ENCODE peak calls at places on chromosomes 11 and 22, in eight cellular contexts. W is esophagus squamous epithelium; Z is AG09309; U is cardiac fibroblast; A is pancreas; M is HFF-Myc; V is PC-3; O is activated CD8-positive, alpha-beta T cell treated with anti-CD3 and anti-CD28 coated beads for 36 hours. P is an unnamed sample.

GRCh38 chr11:44916797-44917196 is 33.9 kb downstream of the TP53I11 start:
- DNase-seq in V (no peak), O (no peak), Z (no peak), U (no peak), W (no peak), M (no peak), A (no peak), P (no peak)

GRCh38 chr11:19433367-19433766 is 192.6 kb upstream of the E2F8 start:
- DNase-seq in O (no peak), V (no peak), Z (no peak), W (no peak), U (no peak), M (no peak), A (no peak), P (no peak)

GRCh38 chr22:35220221-35220620 is 37.1 kb upstream of the HMGXB4 start:
- DNase-seq in M (no peak), W (no peak), U (no peak), Z (no peak), V (no peak), A (no peak), O (no peak), P (no peak)

GRCh38 chr11:80388133-80388532 is 947.3 kb upstream of the TENM4 start:
- DNase-seq in W (no peak), Z (no peak), V (peak), U (no peak), A (no peak), M (no peak), O (no peak), P (no peak)

GRCh38 chr22:38923463-38924196 is 33.8 kb upstream of the APOBEC3A start:
- DNase-seq in A (peak), O (no peak), V (peak), W (no peak), M (peak), U (peak), Z (peak), P (peak)

GRCh38 chr11:28384418-28384817 is 276.2 kb downstream of the METTL15 start:
- DNase-seq in Z (peak), O (no peak), V (peak), W (no peak), M (peak), A (no peak), U (peak), P (peak)

GRCh38 chr11:73463359-73463758 is 87.2 kb downstream of the RELT start:
- DNase-seq in U (peak), W (no peak), O (no peak), M (no peak), V (peak), A (no peak), Z (peak), P (no peak)

GRCh38 chr11:205221-206001 is 1.8 kb downstream of the BET1L start:
- DNase-seq in A (peak), M (no peak), O (no peak), Z (no peak), W (no peak), V (no peak), U (no peak), P (no peak)

GRCh38 chr22:50318356-50318697 is 8.5 kb downstream of the DENND6B start:
- DNase-seq in W (no peak), Z (no peak), O (no peak), U (no peak), V (no peak), A (no peak), M (no peak), P (no peak)

GRCh38 chr11:68216171-68216938 is 3.3 kb upstream of the KMT5B start:
- DNase-seq in W (no peak), Z (no peak), O (no peak), M (no peak), A (peak), V (peak), U (no peak), P (no peak)

GRCh38 chr22:42720263-42721044 is at the start of gene A4GALT:
- DNase-seq in O (peak), M (no peak), Z (no peak), V (no peak), U (peak), W (no peak), A (peak), P (no peak)

GRCh38 chr11:83938148-83938547 is 652.0 kb upstream of the CCDC90B start:
- DNase-seq in O (no peak), V (no peak), M (no peak), U (no peak), W (no peak), A (no peak), Z (no peak), P (no peak)

GRCh38 chr11:57406337-57406904 is 16.0 kb upstream of the PRG2 start:
- DNase-seq in W (no peak), V (peak), O (peak), Z (no peak), A (no peak), M (no peak), U (peak), P (no peak)

GRCh38 chr22:37681001-37681424 is 5.1 kb upstream of the NOL12 start:
- DNase-seq in U (peak), W (no peak), Z (no peak), A (no peak), V (peak), M (no peak), O (no peak), P (no peak)

GRCh38 chr11:126246636-126247035 is 22.1 kb downstream of the SRPRA start:
- DNase-seq in M (no peak), A (no peak), Z (no peak), O (no peak), W (no peak), V (no peak), U (peak), P (no peak)

GRCh38 chr11:47495856-47496217 is 46.9 kb upstream of the RAPSN start:
- DNase-seq in M (no peak), U (no peak), W (no peak), O (no peak), A (no peak), V (no peak), Z (no peak), P (no peak)

GRCh38 chr11:13354335-13354734 is 76.7 kb downstream of the BMAL1 start:
- DNase-seq in Z (no peak), U (peak), O (no peak), A (no peak), W (no peak), M (no peak), V (peak), P (no peak)

GRCh38 chr22:28955817-28956216 is 72.4 kb downstream of the ZNRF3 start:
- DNase-seq in A (no peak), O (peak), V (no peak), M (no peak), W (no peak), U (no peak), Z (no peak), P (no peak)

GRCh38 chr11:75938543-75938942 is 123.5 kb downstream of the UVRAG start:
- DNase-seq in A (no peak), V (peak), U (peak), W (no peak), Z (no peak), O (no peak), M (no peak), P (no peak)

GRCh38 chr11:75929706-75930105 is 114.7 kb downstream of the UVRAG start:
- DNase-seq in V (no peak), M (no peak), U (no peak), Z (no peak), A (no peak), O (no peak), W (no peak), P (no peak)

GRCh38 chr11:75931124-75931523 is 116.1 kb downstream of the UVRAG start:
- DNase-seq in V (peak), U (peak), O (no peak), M (no peak), A (no peak), W (no peak), Z (no peak), P (no peak)

GRCh38 chr11:75939992-75940391 is 125.0 kb downstream of the UVRAG start:
- DNase-seq in Z (no peak), V (no peak), W (no peak), A (no peak), O (no peak), M (no peak), U (no peak), P (no peak)

GRCh38 chr11:75934851-75935250 is 119.8 kb downstream of the UVRAG start:
- DNase-seq in M (no peak), W (no peak), U (no peak), V (no peak), A (no peak), O (no peak), Z (no peak), P (no peak)
- TF ChIP-seq CTCF in M (no peak), W (no peak), U (no peak), V (no peak), A (no peak), O (no peak), Z (no peak), P (no peak)

DNA sequence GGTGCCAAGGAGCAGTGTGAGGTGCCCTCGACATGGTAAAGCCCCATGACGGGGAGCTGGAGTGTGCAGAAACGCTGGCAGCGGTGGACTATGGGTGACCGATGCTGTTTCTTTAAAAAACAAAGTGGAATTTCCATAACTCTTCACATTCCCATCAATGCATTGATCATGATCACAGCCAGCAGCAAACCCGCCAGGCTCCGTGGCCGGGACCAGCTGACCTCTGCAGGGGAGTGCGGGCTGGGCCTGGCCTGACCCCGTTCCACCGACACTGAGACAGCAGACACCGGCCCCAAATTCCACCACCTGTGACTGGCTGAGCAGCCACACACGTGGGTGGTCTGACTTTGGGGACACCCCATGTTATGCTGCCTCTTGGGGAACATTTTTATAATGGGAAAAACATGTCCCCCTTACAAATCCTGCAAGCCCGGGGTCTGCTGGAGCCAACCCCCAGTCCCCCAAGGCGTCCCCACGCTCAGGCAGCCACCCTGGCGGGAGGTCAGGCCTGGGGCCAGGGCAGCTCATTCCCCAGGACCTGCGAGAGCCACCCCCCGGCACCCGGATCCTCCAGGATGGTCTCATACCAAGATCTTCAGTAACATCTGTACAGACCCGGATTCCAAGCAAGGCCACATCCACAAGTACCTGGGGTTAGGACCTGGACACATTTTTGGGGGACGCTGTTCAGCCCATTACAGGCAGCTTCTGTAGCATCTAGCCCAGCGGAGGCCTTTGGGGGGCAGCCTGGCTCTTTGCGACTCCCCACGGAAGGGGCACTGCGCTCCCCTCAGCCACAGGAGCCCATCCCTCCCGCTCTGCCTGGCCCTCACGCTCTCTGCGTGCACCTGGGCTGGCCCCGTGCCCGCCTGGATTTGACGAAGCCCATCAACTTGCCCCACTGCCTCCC is 20.6 kb downstream of the OSBPL5 start:
- DNase-seq in Z (no peak), U (no peak), M (no peak), V (no peak), O (no peak), W (no peak), A (no peak), P (no peak)
- TF ChIP-seq CTCF in Z (no peak), U (no peak), M (no peak), V (no peak), O (no peak), W (no peak), A (no peak), P (no peak)

GRCh38 chr11:2122907-2123627 is 16.1 kb downstream of the IGF2 start:
- DNase-seq in A (peak), M (no peak), U (no peak), V (no peak), W (no peak), O (no peak), Z (no peak), P (no peak)

GRCh38 chr11:2118674-2119073 is 20.5 kb downstream of the IGF2 start:
- DNase-seq in O (no peak), A (no peak), M (no peak), W (no peak), V (no peak), U (no peak), Z (no peak), P (peak)

GRCh38 chr11:2121227-2122130 is 17.7 kb downstream of the IGF2 start:
- DNase-seq in Z (no peak), V (no peak), A (peak), U (no peak), M (no peak), W (no peak), O (no peak), P (no peak)

GRCh38 chr11:2122222-2122906 is 16.8 kb downstream of the IGF2 start:
- DNase-seq in U (peak), O (no peak), V (peak), A (peak), W (no peak), M (no peak), Z (peak), P (peak)

GRCh38 chr11:2120359-2121100 is 18.7 kb downstream of the IGF2 start:
- DNase-seq in O (no peak), V (no peak), A (peak), W (no peak), U (no peak), M (no peak), Z (no peak), P (no peak)
- TF ChIP-seq CTCF in O (no peak), V (no peak), A (no peak), W (no peak), U (no peak), M (no peak), Z (no peak), P (peak)

GRCh38 chr11:64869571-64870175 is 8.7 kb downstream of the EHD1 start:
- DNase-seq in U (no peak), V (no peak), A (peak), M (no peak), Z (no peak), W (no peak), O (no peak), P (no peak)
- TF ChIP-seq CTCF in U (peak), V (no peak), A (no peak), M (peak), Z (peak), W (no peak), O (peak), P (peak)

GRCh38 chr11:116890193-116890592 is 52.8 kb upstream of the APOA1 start:
- DNase-seq in A (no peak), U (no peak), V (peak), W (no peak), O (peak), M (no peak), Z (no peak), P (no peak)
- TF ChIP-seq CTCF in A (no peak), U (no peak), V (no peak), W (no peak), O (no peak), M (no peak), Z (no peak), P (no peak)

GRCh38 chr22:24466831-24467249 is 28.3 kb upstream of the UPB1 start:
- DNase-seq in O (no peak), M (no peak), U (peak), Z (peak), V (peak), A (no peak), W (no peak), P (no peak)
- TF ChIP-seq CTCF in O (no peak), M (no peak), U (no peak), Z (no peak), V (no peak), A (no peak), W (no peak), P (no peak)

GRCh38 chr11:58742981-58743880 is 11.5 kb upstream of the GLYAT start:
- DNase-seq in Z (no peak), V (no peak), O (no peak), A (no peak), U (no peak), W (no peak), M (no peak), P (no peak)
- TF ChIP-seq CTCF in Z (peak), V (peak), O (peak), A (no peak), U (no peak), W (no peak), M (peak), P (no peak)

GRCh38 chr11:62721994-62722393 is 5.3 kb downstream of the HNRNPUL2 start:
- DNase-seq in A (no peak), O (no peak), U (peak), Z (no peak), V (peak), M (no peak), W (no peak), P (no peak)
- TF ChIP-seq CTCF in A (no peak), O (no peak), U (no peak), Z (no peak), V (peak), M (peak), W (no peak), P (no peak)

P was measured in AG09319.